ENCODE peak calls at places on chromosomes 7 and 10, in ten cellular contexts. C is HS-27A; U is A172; D is stomach; R is stimulated activated CD4-positive, alpha-beta T cell treated with anti-CD3 and anti-CD28 coated beads, Interleukin-2, amount 100 ng/mL, for 4 hours; Q is kidney tubule cell; T is activated T-cell treated with anti-CD3 and anti-CD28 coated beads, Interleukin-2, amount 50 U/mL, for 24 hours; F is right lobe of liver; O is activated naive CD4-positive, alpha-beta T cell; N is left ventricle myocardium superior. M is an unnamed sample.
A peak's percentile ranks its signal among the peaks of the same experiment; 100 is the strongest.

GRCh38 chr10:129811208-129811607 is 152.9 kb downstream of the EBF3 start:
- DNase-seq in C (no peak), N (no peak), O (no peak), D (no peak), R (no peak), T (no peak), U (no peak), F (no peak), Q (no peak), M (no peak)

GRCh38 chr10:70835895-70836294 is 20.1 kb downstream of the SGPL1 start:
- DNase-seq in R (no peak), U (no peak), F (no peak), T (no peak), O (no peak), C (no peak), N (no peak), D (no peak), Q (no peak), M (no peak)

GRCh38 chr7:318476-319266 is 28.7 kb downstream of the FOXL3 start:
- DNase-seq in T (no peak), R (no peak), N (no peak), U (no peak), Q (no peak), D (peak; percentile 82), F (peak; percentile 59), O (no peak), C (no peak), M (no peak)

GRCh38 chr10:91366687-91367086 is 43.5 kb upstream of the HECTD2 start:
- DNase-seq in N (no peak), U (no peak), D (no peak), O (no peak), R (no peak), C (no peak), F (no peak), T (no peak), Q (no peak), M (no peak)

GRCh38 chr10:129035052-129035805 is 431.8 kb upstream of the MGMT start:
- DNase-seq in N (no peak), R (peak; percentile 22), C (no peak), T (peak; percentile 40), D (no peak), O (peak; percentile 9), Q (peak; percentile 82), U (no peak), F (no peak), M (peak; percentile 75)

GRCh38 chr7:37984775-37985390 is 64.4 kb downstream of the EPDR1 start:
- DNase-seq in U (no peak), F (no peak), N (no peak), Q (no peak), R (no peak), O (no peak), T (no peak), C (no peak), D (no peak), M (no peak)

GRCh38 chr7:141590666-141591065 is 39.5 kb downstream of the AGK start:
- DNase-seq in N (no peak), D (no peak), R (no peak), O (no peak), U (no peak), T (no peak), C (no peak), Q (no peak), F (no peak), M (no peak)

GRCh38 chr7:149422914-149423285 is 38.0 kb downstream of the ZNF777 start:
- DNase-seq in O (peak; percentile 16), C (no peak), R (no peak), N (peak; percentile 56), U (no peak), T (peak; percentile 79), Q (no peak), D (peak; percentile 31), F (peak; percentile 66), M (no peak)

GRCh38 chr7:2959343-2959680 is 84.4 kb downstream of the CARD11 start:
- DNase-seq in C (no peak), O (no peak), Q (no peak), N (no peak), F (peak; percentile 42), D (no peak), U (no peak), R (no peak), T (peak; percentile 42), M (no peak)

GRCh38 chr10:20363666-20364065 is 533.4 kb downstream of the NEBL start:
- DNase-seq in Q (no peak), O (no peak), C (no peak), N (no peak), F (no peak), D (no peak), T (no peak), U (no peak), R (no peak), M (no peak)

GRCh38 chr10:92010026-92010713 is 86.6 kb downstream of the BTAF1 start:
- DNase-seq in Q (peak; percentile 44), U (no peak), T (no peak), D (no peak), O (no peak), C (no peak), N (no peak), R (no peak), F (no peak), M (no peak)

GRCh38 chr7:1706721-1707613 is 36.9 kb downstream of the ELFN1 start:
- DNase-seq in T (peak; percentile 21), N (no peak), O (no peak), U (no peak), F (peak; percentile 37), D (peak; percentile 8), Q (no peak), C (no peak), R (no peak), M (no peak)

M was measured in Caki2.